ENCODE peak calls at places on chromosomes 11 and 22, in seven cellular contexts. A, P, S, J, R, M and F are unnamed samples.
A peak's percentile ranks its signal among the peaks of the same experiment; 100 is the strongest.

GRCh38 chr11:61309141-61309540 is 14.0 kb upstream of the VWCE start:
- DNase-seq in P (no peak), M (no peak), A (no peak), R (no peak), J (no peak), S (no peak), F (no peak)

GRCh38 chr11:114295676-114296081 is 520 bp upstream of the NNMT start:
- DNase-seq in S (no peak), P (no peak), M (no peak), J (no peak), R (no peak), A (no peak), F (no peak)

GRCh38 chr11:132409591-132410375 is 1039.4 kb downstream of the NTM start:
- DNase-seq in R (no peak), M (no peak), P (no peak), A (no peak), J (no peak), S (peak; percentile 9), F (no peak)

GRCh38 chr11:76085321-76085720 is 121.0 kb downstream of the WNT11 start:
- DNase-seq in J (no peak), P (no peak), A (no peak), S (no peak), M (no peak), R (no peak), F (no peak)

GRCh38 chr11:9090488-9091043 is 833 bp downstream of the SCUBE2 start:
- DNase-seq in S (peak; percentile 12), P (no peak), R (peak; percentile 61), J (no peak), A (no peak), M (no peak), F (no peak)

GRCh38 chr11:134535029-134536025 is 123.3 kb upstream of the B3GAT1 start:
- DNase-seq in S (no peak), M (no peak), A (no peak), J (no peak), P (no peak), R (peak; percentile 23), F (no peak)

GRCh38 chr22:50236731-50237409 is 8.0 kb downstream of the TUBGCP6 start:
- DNase-seq in J (no peak), M (peak; percentile 27), S (no peak), R (peak; percentile 84), P (no peak), A (no peak), F (no peak)

GRCh38 chr11:362642-363442 is 6.5 kb upstream of the B4GALNT4 start:
- DNase-seq in A (no peak), S (no peak), P (no peak), J (no peak), M (no peak), R (peak; percentile 39), F (no peak)

GRCh38 chr22:37659066-37659896 is 758 bp downstream of the PDXP start:
- DNase-seq in A (no peak), M (no peak), J (no peak), S (no peak), P (no peak), R (no peak), F (no peak)

GRCh38 chr11:64642418-64642735 is 51.4 kb downstream of the SLC22A12 start:
- DNase-seq in S (no peak), A (no peak), M (no peak), R (no peak), J (no peak), P (no peak), F (no peak)

GRCh38 chr11:95750101-95750500 is 39.5 kb downstream of the FAM76B start:
- DNase-seq in A (no peak), J (no peak), M (no peak), S (no peak), P (no peak), R (no peak), F (no peak)

GRCh38 chr11:12812849-12813248 is 138.6 kb downstream of the TEAD1 start:
- DNase-seq in M (no peak), J (peak; percentile 21), A (no peak), R (no peak), P (no peak), S (no peak), F (no peak)

GRCh38 chr11:36157151-36157519 is 132.1 kb downstream of the COMMD9 start:
- DNase-seq in A (no peak), M (no peak), S (peak; percentile 38), J (no peak), R (no peak), P (no peak), F (no peak)

GRCh38 chr11:125214466-125215204 is 50.1 kb downstream of the PKNOX2 start:
- DNase-seq in M (no peak), P (no peak), A (no peak), J (peak; percentile 58), S (no peak), R (peak; percentile 58), F (no peak)

GRCh38 chr11:125790825-125791224 is 2.9 kb downstream of the PATE3 start:
- DNase-seq in M (no peak), J (no peak), A (no peak), S (no peak), P (no peak), R (no peak), F (no peak)

GRCh38 chr11:17376493-17376892 is 12.0 kb downstream of the KCNJ11 start:
- DNase-seq in R (no peak), S (no peak), J (no peak), P (no peak), A (no peak), M (no peak), F (no peak)

GRCh38 chr11:34240150-34240494 is 117.7 kb downstream of the ABTB2 start:
- DNase-seq in A (no peak), S (no peak), M (no peak), R (no peak), P (no peak), J (no peak), F (no peak)

GRCh38 chr11:95364324-95365295 is 133.6 kb upstream of the SESN3 start:
- DNase-seq in R (no peak), P (no peak), S (no peak), J (no peak), M (no peak), A (no peak), F (no peak)

GRCh38 chr11:15327786-15328231 is 213.1 kb downstream of the INSC start:
- DNase-seq in S (peak; percentile 27), R (peak; percentile 61), P (no peak), A (no peak), J (peak; percentile 25), M (peak; percentile 12), F (no peak)

GRCh38 chr11:73040046-73040445 is 102.1 kb downstream of the FCHSD2 start:
- DNase-seq in M (no peak), P (no peak), J (no peak), S (no peak), R (peak; percentile 19), A (no peak), F (no peak)

GRCh38 chr11:22304337-22304961 is 33.7 kb upstream of the SLC17A6 start:
- DNase-seq in S (peak; percentile 21), A (no peak), J (no peak), P (no peak), M (no peak), R (peak; percentile 32), F (no peak)

GRCh38 chr22:42931421-42932196 is 74.5 kb upstream of the ARFGAP3 start:
- DNase-seq in S (peak; percentile 69), M (no peak), A (no peak), R (no peak), J (no peak), P (no peak), F (no peak)